ENCODE peak calls at places on chromosome 3, in ten cellular contexts. Q is GM23338; S is adrenal gland; I is HFFc6; F is neural crest cell; E is body of pancreas; P is GM20000; T is fibroblast of pulmonary artery; A is CD4-positive, alpha-beta T cell; H is SK-N-SH. N is an unnamed sample.

GRCh38 chr3:72903004-72903403 is 15.2 kb downstream of the GXYLT2 start:
- DNase-seq in S (no peak), I (peak; percentile 85), H (no peak), A (no peak), T (peak; percentile 74), F (no peak), E (no peak), P (no peak), Q (no peak), N (no peak)

GRCh38 chr3:57787867-57788623 is 31.9 kb downstream of the SLMAP start:
- DNase-seq in H (peak; percentile 15), I (no peak), Q (no peak), S (no peak), T (peak; percentile 50), F (no peak), P (peak; percentile 70), E (no peak), A (no peak), N (peak; percentile 78)

GRCh38 chr3:100602506-100603444 is 6.6 kb upstream of the ADGRG7 start:
- DNase-seq in F (no peak), P (peak; percentile 24), E (no peak), T (peak; percentile 15), A (no peak), S (no peak), I (no peak), H (no peak), Q (no peak), N (peak; percentile 54)

GRCh38 chr3:131630117-131630516 is 127.3 kb upstream of the MRPL3 start:
- DNase-seq in T (peak; percentile 7), H (no peak), I (no peak), P (peak; percentile 51), F (no peak), E (no peak), Q (no peak), S (no peak), A (no peak), N (peak; percentile 52)

GRCh38 chr3:44235604-44236484 is 5.8 kb upstream of the TOPAZ1 start:
- DNase-seq in H (peak; percentile 67), E (peak; percentile 79), P (peak; percentile 70), Q (peak; percentile 91), I (peak; percentile 80), T (peak; percentile 94), A (peak; percentile 44), S (peak; percentile 61), F (peak; percentile 35), N (peak; percentile 54)

GRCh38 chr3:56064684-56065083 is 403.6 kb downstream of the ERC2 start:
- DNase-seq in I (no peak), F (no peak), E (no peak), H (no peak), A (no peak), T (no peak), Q (no peak), P (no peak), S (no peak), N (no peak)

GRCh38 chr3:38046821-38047220 is 7.8 kb downstream of the DLEC1 start:
- DNase-seq in F (no peak), Q (no peak), H (no peak), T (no peak), P (no peak), E (no peak), S (no peak), A (no peak), I (no peak), N (no peak)

GRCh38 chr3:71453822-71454512 is 129.6 kb downstream of the FOXP1 start:
- DNase-seq in Q (no peak), T (no peak), E (no peak), A (no peak), F (no peak), I (no peak), H (no peak), S (no peak), P (no peak), N (no peak)

GRCh38 chr3:117298273-117298672 is 588.7 kb downstream of the TUSC7 start:
- DNase-seq in S (no peak), P (no peak), T (no peak), I (no peak), H (no peak), A (no peak), E (no peak), F (no peak), Q (no peak), N (no peak)

GRCh38 chr3:160929595-160929994 is 173.6 kb downstream of the PPM1L start:
- DNase-seq in S (no peak), A (no peak), H (peak; percentile 29), T (peak; percentile 11), Q (no peak), I (peak; percentile 25), P (no peak), F (no peak), E (peak; percentile 25), N (no peak)

GRCh38 chr3:23809840-23810341 is 4.1 kb downstream of the UBE2E1 start:
- DNase-seq in S (no peak), P (peak; percentile 51), Q (peak; percentile 53), F (no peak), T (no peak), I (no peak), A (no peak), E (no peak), H (peak; percentile 49), N (peak; percentile 26)

GRCh38 chr3:23809294-23809693 is 3.5 kb downstream of the UBE2E1 start:
- DNase-seq in E (no peak), H (no peak), Q (no peak), T (no peak), A (no peak), P (peak; percentile 34), F (no peak), S (no peak), I (no peak), N (no peak)

GRCh38 chr3:23811117-23811487 is 5.3 kb downstream of the UBE2E1 start:
- DNase-seq in F (no peak), A (no peak), T (no peak), P (no peak), H (no peak), E (peak; percentile 14), I (no peak), S (no peak), Q (peak; percentile 47), N (no peak)

GRCh38 chr3:23811919-23812318 is 6.2 kb downstream of the UBE2E1 start:
- DNase-seq in I (no peak), A (no peak), F (no peak), E (no peak), Q (no peak), P (peak; percentile 76), H (no peak), T (no peak), S (no peak), N (peak; percentile 63)

DNA sequence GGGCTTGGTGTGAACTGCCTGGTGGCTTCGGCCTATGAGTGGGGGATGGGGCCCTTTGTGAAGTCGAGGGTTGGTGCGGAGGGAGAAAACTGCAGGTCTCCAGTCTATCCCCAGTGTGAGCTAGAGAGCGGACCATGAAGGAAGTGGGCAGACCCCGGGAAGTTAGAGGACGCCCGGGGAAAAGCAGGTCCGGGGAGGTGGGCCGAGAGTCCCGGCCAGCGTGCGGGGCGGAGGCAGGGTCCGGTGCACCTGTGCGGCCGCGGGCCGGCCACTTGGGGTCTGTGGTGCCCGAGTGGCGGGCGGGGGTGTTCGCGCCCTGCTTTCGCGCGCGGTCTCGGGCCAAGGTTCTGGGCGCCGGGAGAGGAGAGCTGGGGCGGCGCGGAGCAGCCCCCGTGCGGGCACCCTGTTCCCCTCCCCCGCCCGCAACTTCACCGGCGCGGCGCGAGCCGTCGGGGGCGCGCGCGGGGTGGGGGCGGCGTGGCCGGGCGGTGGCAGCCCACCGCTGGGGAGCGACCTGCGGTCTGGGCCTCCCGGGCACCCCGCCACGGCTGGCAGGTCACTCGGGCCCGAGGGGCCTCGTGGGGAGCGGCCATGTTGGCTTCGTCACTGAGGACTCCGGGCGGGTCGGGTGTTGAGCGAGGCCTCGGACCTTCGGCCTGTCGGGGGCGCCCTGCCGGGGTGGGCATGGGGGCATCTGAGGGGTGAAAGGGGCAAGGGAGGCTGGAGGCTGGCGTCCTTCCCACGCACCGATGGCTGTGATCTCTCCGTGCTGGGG is 4.8 kb downstream of the UBE2E1 start:
- DNase-seq in S (peak; percentile 64), I (no peak), Q (peak; percentile 93), T (no peak), F (peak; percentile 49), A (peak; percentile 20), E (peak; percentile 43), P (peak; percentile 76), H (peak; percentile 87), N (peak; percentile 66)
- TF ChIP-seq CTCF in S (no peak), I (peak; percentile 67), Q (peak; percentile 42), T (no peak), F (peak; percentile 39), A (no peak), E (no peak), P (peak; percentile 32), H (peak; percentile 47), N (peak; percentile 32)

GRCh38 chr3:9916346-9916733 is 558 bp upstream of the IL17RC start:
- DNase-seq in F (no peak), Q (peak; percentile 24), E (peak; percentile 16), H (no peak), I (peak; percentile 64), P (no peak), T (peak; percentile 42), A (no peak), S (no peak), N (no peak)

GRCh38 chr3:9914011-9914410 is 2.9 kb upstream of the IL17RC start:
- DNase-seq in H (peak; percentile 45), F (no peak), A (no peak), I (no peak), Q (no peak), E (no peak), T (no peak), S (no peak), P (no peak), N (no peak)

GRCh38 chr3:9914559-9915251 is 2.2 kb upstream of the IL17RC start:
- DNase-seq in E (no peak), A (no peak), T (no peak), H (peak; percentile 78), F (no peak), I (no peak), P (peak; percentile 64), S (no peak), Q (peak; percentile 81), N (no peak)

GRCh38 chr3:9916734-9917680 is at the start of gene IL17RC:
- DNase-seq in S (peak; percentile 90), P (peak; percentile 34), Q (peak; percentile 91), H (peak; percentile 70), T (peak; percentile 84), I (peak; percentile 95), E (peak; percentile 94), F (peak; percentile 27), A (no peak), N (no peak)

GRCh38 chr3:9915252-9916141 is 1.4 kb upstream of the IL17RC start:
- DNase-seq in Q (peak; percentile 81), S (peak; percentile 73), P (peak; percentile 63), F (peak; percentile 58), E (peak; percentile 73), I (peak; percentile 51), A (peak; percentile 21), H (peak; percentile 81), T (peak; percentile 61), N (no peak)
- TF ChIP-seq CTCF in Q (no peak), S (peak; percentile 19), P (no peak), F (peak; percentile 51), E (peak; percentile 21), I (peak; percentile 75), A (no peak), H (no peak), T (peak; percentile 29), N (peak; percentile 45)

GRCh38 chr3:188584958-188585689 is 431.2 kb downstream of the LPP start:
- DNase-seq in S (no peak), A (no peak), F (no peak), P (no peak), T (peak; percentile 43), H (no peak), Q (peak; percentile 50), I (no peak), E (no peak), N (no peak)
- TF ChIP-seq CTCF in S (no peak), A (no peak), F (no peak), P (no peak), T (peak; percentile 11), H (peak; percentile 40), Q (peak; percentile 34), I (peak; percentile 46), E (no peak), N (no peak)

GRCh38 chr3:120742198-120743080 is at the start of the genes GTF2E1 and RABL3:
- DNase-seq in T (peak; percentile 100), S (peak; percentile 97), I (peak; percentile 100), E (peak; percentile 99), F (peak; percentile 92), P (peak; percentile 95), A (peak; percentile 93), H (peak; percentile 94), Q (peak; percentile 100), N (peak; percentile 97)
- TF ChIP-seq CTCF in T (no peak), S (no peak), I (no peak), E (no peak), F (no peak), P (no peak), A (no peak), H (no peak), Q (no peak), N (no peak)

N was measured in GM10248.